ENCODE peak calls at places on chromosomes 1 and 21, in four cellular contexts. T is K562, U is GM12878, E is H1. Z is an unnamed sample.

GRCh38 chr1:48250572-48250971 is 28.1 kb downstream of the SLC5A9 start:
- DNase-seq in U (no peak), T (no peak), E (no peak), Z (no peak)

GRCh38 chr1:1272341-1273151 is 1.1 kb downstream of the UBE2J2 start:
- DNase-seq in E (no peak), T (no peak), U (no peak), Z (no peak)

GRCh38 chr1:209689484-209689883 is 14.3 kb downstream of the G0S2 start:
- DNase-seq in E (no peak), U (no peak), T (no peak), Z (no peak)

GRCh38 chr1:155127672-155128468 is at the start of gene EFNA1:
- DNase-seq in E (no peak), T (peak; percentile 78), U (no peak), Z (peak; percentile 59)

GRCh38 chr1:69290266-69290665 is 277.5 kb upstream of the LRRC7 start:
- DNase-seq in E (no peak), U (no peak), T (no peak), Z (no peak)

GRCh38 chr1:46725736-46726108 is 6.8 kb upstream of the EFCAB14 start:
- DNase-seq in U (no peak), T (no peak), E (no peak), Z (peak; percentile 19)

GRCh38 chr1:154423988-154424326 is 18.8 kb downstream of the IL6R start:
- DNase-seq in T (no peak), E (no peak), U (no peak), Z (no peak)

GRCh38 chr1:243230914-243231313 is 24.2 kb downstream of the CEP170 start:
- DNase-seq in E (no peak), U (no peak), T (peak; percentile 45), Z (peak; percentile 15)

GRCh38 chr1:51535006-51535592 is 16.0 kb upstream of the EPS15 start:
- DNase-seq in U (peak; percentile 54), E (no peak), T (peak; percentile 31), Z (peak; percentile 17)

GRCh38 chr1:162905759-162906158 is 44.8 kb upstream of the CCDC190 start:
- DNase-seq in T (no peak), U (no peak), E (no peak), Z (peak; percentile 7)

GRCh38 chr1:212212901-212213300 is 72.3 kb upstream of the PPP2R5A start:
- DNase-seq in U (no peak), E (no peak), T (no peak), Z (no peak)

GRCh38 chr1:46180082-46180616 is 3.9 kb upstream of the P3R3URF start:
- DNase-seq in E (peak; percentile 66), U (no peak), T (peak; percentile 83), Z (peak; percentile 36)

GRCh38 chr1:40362699-40363098 is 10.8 kb upstream of the SMAP2 start:
- DNase-seq in T (no peak), E (no peak), U (no peak), Z (no peak)

GRCh38 chr1:37901191-37901892 is 42.0 kb upstream of the MTF1 start:
- DNase-seq in U (peak; percentile 61), T (no peak), E (no peak), Z (no peak)

GRCh38 chr1:57844382-57844980 is 420.6 kb upstream of the DAB1 start:
- DNase-seq in U (no peak), E (no peak), T (no peak), Z (no peak)

GRCh38 chr1:57839488-57839887 is 415.6 kb upstream of the DAB1 start:
- DNase-seq in E (no peak), U (no peak), T (no peak), Z (no peak)

GRCh38 chr1:57835620-57836019 is 411.8 kb upstream of the DAB1 start:
- DNase-seq in U (no peak), E (no peak), T (no peak), Z (no peak)

GRCh38 chr1:57843760-57844159 is 419.9 kb upstream of the DAB1 start:
- DNase-seq in E (no peak), U (no peak), T (no peak), Z (no peak)

DNA sequence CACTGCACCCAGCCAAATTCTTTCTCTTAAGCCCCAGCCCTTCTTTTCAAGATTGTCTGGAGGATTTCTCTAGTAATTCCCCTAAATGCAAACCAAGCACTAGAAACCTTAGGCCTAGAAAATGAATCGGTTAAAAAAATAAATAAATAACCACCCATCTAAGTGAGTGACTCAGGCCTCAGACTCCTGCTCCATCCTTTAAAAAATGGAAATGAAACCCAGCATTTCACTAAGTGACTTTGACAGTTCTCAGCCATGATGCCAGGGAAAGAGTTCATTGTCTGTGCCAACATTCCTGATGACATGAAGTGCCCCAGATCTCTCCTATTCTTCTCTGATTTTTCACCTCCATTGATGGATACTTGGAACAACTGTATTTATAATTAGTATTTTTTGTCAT is 415.2 kb upstream of the DAB1 start:
- DNase-seq in U (no peak), E (no peak), T (no peak), Z (no peak)
- TF ChIP-seq JUND in U (no peak), E (no peak), T (no peak), Z (no peak)

GRCh38 chr21:33019885-33020557 is 5.7 kb upstream of the OLIG2 start:
- DNase-seq in E (no peak), T (peak; percentile 49), U (no peak), Z (no peak)

GRCh38 chr21:33020558-33021100 is 5.1 kb upstream of the OLIG2 start:
- DNase-seq in T (no peak), E (no peak), U (no peak), Z (no peak)

GRCh38 chr21:33021150-33021549 is 4.6 kb upstream of the OLIG2 start:
- DNase-seq in T (no peak), U (no peak), E (no peak), Z (no peak)

GRCh38 chr21:33018707-33019455 is 6.9 kb upstream of the OLIG2 start:
- DNase-seq in E (no peak), U (no peak), T (no peak), Z (no peak)

DNA sequence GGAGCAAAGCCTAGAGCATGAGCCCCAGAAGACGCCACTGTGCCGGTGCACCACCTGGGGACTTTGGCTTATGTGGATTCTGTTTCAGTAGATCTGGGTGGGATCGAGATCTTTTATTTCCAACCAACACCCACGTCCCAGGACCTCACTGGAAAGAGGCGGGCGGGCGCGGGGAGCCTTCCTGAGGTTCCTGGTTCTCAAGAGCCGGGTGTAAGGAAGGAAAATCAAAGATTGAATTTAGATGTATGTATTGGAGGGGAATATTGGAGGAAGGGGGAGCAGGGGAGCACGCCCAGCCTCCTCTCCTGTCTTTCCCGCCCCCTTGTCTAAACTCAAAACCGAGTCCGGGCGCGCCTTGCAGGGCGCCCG is 6.2 kb upstream of the OLIG2 start:
- DNase-seq in T (no peak), U (no peak), E (no peak), Z (no peak)
- TF ChIP-seq BRCA1 in T (no peak), U (no peak), E (no peak), Z (no peak)

GRCh38 chr1:5455056-5455455 is 537.2 kb downstream of the NPHP4 start:
- DNase-seq in U (no peak), E (no peak), T (no peak), Z (no peak)
- TF ChIP-seq JUND in U (no peak), E (no peak), T (no peak), Z (no peak)

DNA sequence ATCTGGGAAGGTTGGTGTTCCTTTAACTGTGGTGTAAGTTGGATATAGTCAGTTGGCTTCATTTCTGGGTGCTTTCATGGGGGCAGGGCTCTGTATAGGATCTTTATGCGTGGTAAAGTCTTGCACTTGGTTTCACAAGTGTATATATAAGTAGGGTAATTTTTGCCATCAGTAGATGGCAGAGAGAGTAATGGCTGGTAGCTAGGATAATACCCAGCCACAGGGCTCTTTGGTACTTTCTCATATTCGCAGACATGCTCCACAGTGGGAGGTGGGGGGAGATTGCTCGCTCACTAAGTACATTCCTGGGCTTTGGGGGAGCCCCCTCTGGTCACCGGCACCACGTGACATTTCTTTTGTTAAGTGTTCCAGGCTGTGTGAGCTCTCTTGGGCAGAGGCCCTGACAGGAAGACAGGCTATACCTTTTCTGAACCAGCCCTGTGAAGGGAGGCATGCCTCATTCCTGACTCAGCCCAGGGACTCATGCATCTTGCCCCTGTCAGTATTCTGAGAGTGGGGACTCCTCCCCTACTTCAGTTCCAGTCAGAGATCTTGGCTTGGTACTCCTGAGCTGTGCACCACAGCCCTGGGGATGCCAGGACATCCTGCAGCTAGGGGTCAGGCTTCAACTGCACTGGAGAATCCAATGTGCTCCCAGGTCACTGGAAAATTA is 37.6 kb downstream of the FCRL2 start:
- DNase-seq in U (no peak), T (no peak), E (no peak), Z (no peak)
- TF ChIP-seq BRCA1 in U (no peak), T (no peak), E (no peak), Z (no peak)

GRCh38 chr1:20660363-20661234 is 570 bp downstream of the DDOST start:
- DNase-seq in T (no peak), U (no peak), E (no peak), Z (no peak)
- TF ChIP-seq JUND in T (no peak), U (no peak), E (no peak), Z (no peak)

DNA sequence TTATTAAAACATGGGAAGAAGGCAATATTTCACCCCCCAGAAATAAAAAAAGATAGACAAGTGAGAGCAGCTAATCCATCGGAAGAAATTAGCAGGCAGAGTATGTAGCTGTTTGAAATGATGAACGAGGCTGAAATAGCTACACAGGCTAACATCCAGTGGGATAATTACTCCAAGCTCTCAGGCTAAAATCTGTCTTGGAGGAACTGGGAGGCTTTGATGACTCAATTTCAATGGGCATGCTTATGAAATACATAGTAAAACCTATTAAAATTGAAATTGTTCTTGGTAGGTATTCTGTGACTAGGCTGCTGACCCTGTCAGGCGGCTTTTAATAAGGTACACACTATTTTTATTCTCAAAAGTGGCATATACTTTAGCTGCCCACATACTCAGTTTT is 84.1 kb upstream of the RRP15 start:
- DNase-seq in E (no peak), U (no peak), T (no peak), Z (no peak)
- TF ChIP-seq BRCA1 in E (no peak), U (no peak), T (no peak), Z (no peak)

GRCh38 chr1:106798991-106799390 is 257.5 kb upstream of the PRMT6 start:
- DNase-seq in T (no peak), E (no peak), U (no peak), Z (no peak)
- TF ChIP-seq JUND in T (no peak), E (no peak), U (no peak), Z (no peak)

GRCh38 chr21:36891123-36891522 is 75.3 kb downstream of the HLCS start:
- DNase-seq in T (no peak), U (no peak), E (no peak), Z (no peak)

GRCh38 chr21:36890086-36890485 is 76.4 kb downstream of the HLCS start:
- DNase-seq in T (no peak), U (no peak), E (no peak), Z (no peak)

GRCh38 chr21:36888466-36888865 is 78.0 kb downstream of the HLCS start:
- DNase-seq in T (no peak), E (no peak), U (no peak), Z (no peak)

GRCh38 chr21:36887983-36888382 is 78.5 kb downstream of the HLCS start:
- DNase-seq in U (no peak), E (no peak), T (no peak), Z (no peak)

GRCh38 chr21:36889401-36889800 is 77.1 kb downstream of the HLCS start:
- DNase-seq in T (no peak), U (no peak), E (no peak), Z (no peak)
- TF ChIP-seq BRCA1 in T (no peak), U (no peak), E (no peak), Z (no peak)

GRCh38 chr1:31605908-31606427 is 11.5 kb upstream of the HCRTR1 start:
- DNase-seq in U (peak; percentile 96), E (no peak), T (no peak), Z (no peak)
- TF ChIP-seq JUND in U (peak; percentile 77), E (no peak), T (no peak), Z (no peak)